ENCODE peak calls at places on chromosomes 13 and 19, in four cellular contexts. J is esophagus squamous epithelium, Z is chondrocyte, H is spleen. T is an unnamed sample.

GRCh38 chr19:48896191-48896720 is 2.3 kb downstream of the TULP2 start:
- DNase-seq in J (no peak), H (peak; percentile 88), Z (no peak), T (no peak)

GRCh38 chr13:20566424-20566916 is 487 bp upstream of the IFT88 start:
- DNase-seq in H (peak; percentile 77), J (no peak), Z (no peak), T (no peak)

GRCh38 chr19:5690955-5691204 is 785 bp downstream of the RPL36 start:
- DNase-seq in Z (no peak), H (no peak), J (no peak), T (no peak)

GRCh38 chr13:81987677-81988357 is 1646.9 kb upstream of the SPRY2 start:
- DNase-seq in J (no peak), Z (no peak), H (no peak), T (no peak)

GRCh38 chr13:37666036-37666435 is 67.5 kb upstream of the POSTN start:
- DNase-seq in J (no peak), Z (no peak), H (no peak), T (no peak)

GRCh38 chr13:76620036-76620435 is 266.2 kb downstream of the KCTD12 start:
- DNase-seq in J (no peak), Z (no peak), H (no peak), T (no peak)

GRCh38 chr19:13979224-13979623 is 26.9 kb downstream of the RFX1 start:
- DNase-seq in J (no peak), H (no peak), Z (no peak), T (no peak)

GRCh38 chr19:5339950-5340636 is 519 bp downstream of the PTPRS start:
- DNase-seq in Z (no peak), H (no peak), J (no peak), T (no peak)

GRCh38 chr13:107023335-107023734 is 455.4 kb upstream of the ARGLU1 start:
- DNase-seq in H (no peak), J (no peak), Z (no peak), T (no peak)

GRCh38 chr13:29543230-29544215 is 52.0 kb downstream of the SLC7A1 start:
- DNase-seq in H (no peak), J (no peak), Z (no peak), T (no peak)

GRCh38 chr19:10271543-10272086 is 695 bp downstream of the ICAM1 start:
- DNase-seq in H (no peak), J (no peak), Z (no peak), T (no peak)

GRCh38 chr19:3366104-3366760 is at the start of gene NFIC:
- DNase-seq in J (no peak), H (peak; percentile 87), Z (no peak), T (peak; percentile 87)

GRCh38 chr19:17420267-17420924 is 549 bp downstream of the MVB12A start:
- DNase-seq in J (no peak), H (peak; percentile 88), Z (no peak), T (no peak)

GRCh38 chr13:57624565-57625435 is 6.7 kb upstream of the PCDH17 start:
- DNase-seq in J (no peak), Z (no peak), H (no peak), T (no peak)

GRCh38 chr13:46641274-46642081 is 88.5 kb downstream of the LRCH1 start:
- DNase-seq in J (no peak), H (no peak), Z (no peak), T (no peak)

GRCh38 chr19:48554385-48555091 is 2.6 kb downstream of the SULT2B1 start:
- DNase-seq in Z (no peak), H (no peak), J (no peak), T (no peak)

GRCh38 chr13:46578590-46578975 is 25.6 kb downstream of the LRCH1 start:
- DNase-seq in H (no peak), J (no peak), Z (no peak), T (no peak)

GRCh38 chr13:42350141-42350540 is 78.2 kb downstream of the AKAP11 start:
- DNase-seq in Z (no peak), H (no peak), J (no peak), T (no peak)

GRCh38 chr13:51764184-51765141 is 39.5 kb downstream of the DHRS12 start:
- DNase-seq in H (no peak), Z (no peak), J (peak; percentile 10), T (no peak)

GRCh38 chr13:38543561-38543960 is 143.3 kb upstream of the FREM2 start:
- DNase-seq in H (no peak), Z (no peak), J (no peak), T (no peak)

GRCh38 chr19:4687396-4687795 is 17.3 kb upstream of the MYDGF start:
- DNase-seq in H (no peak), J (no peak), Z (no peak), T (no peak)

GRCh38 chr13:26946675-26947342 is 186.2 kb upstream of the GPR12 start:
- DNase-seq in Z (no peak), J (no peak), H (no peak), T (no peak)

GRCh38 chr13:24052547-24052981 is 108.0 kb upstream of the SPATA13 start:
- DNase-seq in Z (no peak), J (no peak), H (no peak), T (no peak)

GRCh38 chr19:35945121-35945792 is 9.1 kb downstream of the LRFN3 start:
- DNase-seq in Z (no peak), J (no peak), H (no peak), T (no peak)

GRCh38 chr13:23921451-23921888 is 24.2 kb upstream of the C1QTNF9B start:
- DNase-seq in J (no peak), Z (no peak), H (no peak), T (no peak)

GRCh38 chr19:15934332-15935078 is at the start of gene CYP4F11:
- DNase-seq in Z (no peak), H (no peak), J (no peak), T (no peak)

GRCh38 chr13:109344552-109345157 is 441.7 kb downstream of the IRS2 start:
- DNase-seq in H (no peak), Z (no peak), J (no peak), T (no peak)

GRCh38 chr19:12833747-12834417 is 497 bp downstream of the RTBDN start:
- DNase-seq in H (no peak), J (no peak), Z (no peak), T (no peak)

GRCh38 chr13:71674776-71675352 is 192.1 kb downstream of the DACH1 start:
- DNase-seq in J (no peak), Z (no peak), H (no peak), T (no peak)
- TF ChIP-seq CTCF in J (no peak), Z (peak; percentile 39), H (no peak), T (peak; percentile 11)

GRCh38 chr13:40094056-40094455 is 438.6 kb downstream of the COG6 start:
- DNase-seq in H (no peak), J (no peak), Z (no peak), T (no peak)

GRCh38 chr13:40096357-40096911 is 441.0 kb downstream of the COG6 start:
- DNase-seq in J (no peak), H (no peak), Z (no peak), T (no peak)

DNA sequence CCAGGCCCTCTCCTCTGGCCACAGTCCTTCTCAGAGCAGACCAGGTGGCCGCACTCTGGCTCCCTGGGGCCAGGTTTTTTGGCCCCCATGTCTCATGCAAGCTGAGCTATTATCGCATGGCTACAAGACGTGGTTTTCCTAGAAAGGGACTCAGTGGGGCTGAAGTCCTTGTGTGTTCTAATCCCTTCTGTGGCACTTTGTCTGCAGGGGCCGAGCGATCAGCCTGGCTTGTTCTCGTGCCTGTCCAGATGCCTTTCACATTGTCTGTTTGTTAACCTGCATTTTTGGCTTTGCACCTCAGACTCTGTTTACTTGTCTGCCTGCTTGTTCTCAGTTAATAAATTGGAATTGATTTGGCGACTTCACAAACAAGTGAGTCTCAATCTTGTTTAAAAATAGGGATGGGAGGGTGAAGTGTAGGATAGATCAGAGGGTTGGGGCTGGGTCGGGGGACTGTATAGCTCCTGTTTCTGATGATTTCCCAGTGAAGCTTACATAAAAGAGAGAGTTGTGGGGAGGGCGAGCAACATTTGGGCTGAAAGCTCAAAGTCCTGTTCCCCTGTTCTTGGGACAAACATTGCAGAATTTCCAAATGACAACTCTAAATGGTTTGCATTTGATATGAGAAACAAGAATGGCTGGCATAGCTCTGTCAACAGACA is 440.4 kb downstream of the COG6 start:
- DNase-seq in Z (no peak), J (no peak), H (no peak), T (no peak)
- TF ChIP-seq CTCF in Z (no peak), J (no peak), H (no peak), T (no peak)

DNA sequence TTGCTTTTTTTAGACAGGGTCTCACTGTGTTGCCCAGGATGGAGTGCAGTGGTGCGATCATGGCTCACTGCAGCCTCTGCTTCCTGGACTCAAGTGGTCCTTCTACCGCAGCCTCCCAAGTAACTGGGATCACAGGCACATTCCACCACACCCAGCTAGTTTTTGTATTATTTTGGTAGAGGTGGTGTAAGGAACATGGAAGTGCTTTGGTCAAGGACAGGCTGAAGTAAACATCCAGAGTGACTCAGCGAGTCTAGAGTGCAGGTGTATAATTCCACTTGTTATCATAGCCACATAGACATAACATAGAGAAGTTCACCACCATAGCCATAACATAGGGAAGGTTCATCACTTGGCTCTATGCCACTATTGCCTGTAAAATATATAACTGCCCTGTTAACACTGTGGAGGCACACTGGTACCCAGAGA is 98.6 kb downstream of the RBM26 start:
- DNase-seq in H (no peak), J (no peak), Z (no peak), T (no peak)
- TF ChIP-seq CTCF in H (no peak), J (no peak), Z (no peak), T (no peak)

GRCh38 chr13:78569029-78569428 is 34.3 kb downstream of the POU4F1 start:
- DNase-seq in Z (no peak), H (no peak), J (no peak), T (no peak)
- TF ChIP-seq CTCF in Z (no peak), H (no peak), J (no peak), T (no peak)

DNA sequence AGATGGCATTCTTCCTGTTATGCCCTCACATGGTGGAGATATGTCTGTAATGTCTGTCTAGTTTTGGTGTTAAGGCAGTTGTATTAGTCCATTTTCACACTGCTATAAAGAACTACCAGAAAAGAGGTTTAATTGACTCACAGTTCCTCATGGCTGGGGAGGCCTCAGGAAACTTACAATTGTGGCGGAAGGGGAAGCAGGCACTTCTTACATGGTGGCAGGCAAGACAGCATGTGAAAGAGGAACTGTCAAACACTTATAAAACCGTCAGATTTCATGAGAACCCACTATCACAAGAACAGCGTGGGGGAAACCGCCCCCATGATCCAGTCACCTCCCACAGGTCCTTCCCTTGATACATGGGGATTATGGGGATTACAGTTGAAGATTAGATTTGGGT is 3.2 kb downstream of the ZNF441 start:
- DNase-seq in Z (no peak), H (no peak), J (no peak), T (no peak)
- TF ChIP-seq CTCF in Z (no peak), H (no peak), J (no peak), T (no peak)

DNA sequence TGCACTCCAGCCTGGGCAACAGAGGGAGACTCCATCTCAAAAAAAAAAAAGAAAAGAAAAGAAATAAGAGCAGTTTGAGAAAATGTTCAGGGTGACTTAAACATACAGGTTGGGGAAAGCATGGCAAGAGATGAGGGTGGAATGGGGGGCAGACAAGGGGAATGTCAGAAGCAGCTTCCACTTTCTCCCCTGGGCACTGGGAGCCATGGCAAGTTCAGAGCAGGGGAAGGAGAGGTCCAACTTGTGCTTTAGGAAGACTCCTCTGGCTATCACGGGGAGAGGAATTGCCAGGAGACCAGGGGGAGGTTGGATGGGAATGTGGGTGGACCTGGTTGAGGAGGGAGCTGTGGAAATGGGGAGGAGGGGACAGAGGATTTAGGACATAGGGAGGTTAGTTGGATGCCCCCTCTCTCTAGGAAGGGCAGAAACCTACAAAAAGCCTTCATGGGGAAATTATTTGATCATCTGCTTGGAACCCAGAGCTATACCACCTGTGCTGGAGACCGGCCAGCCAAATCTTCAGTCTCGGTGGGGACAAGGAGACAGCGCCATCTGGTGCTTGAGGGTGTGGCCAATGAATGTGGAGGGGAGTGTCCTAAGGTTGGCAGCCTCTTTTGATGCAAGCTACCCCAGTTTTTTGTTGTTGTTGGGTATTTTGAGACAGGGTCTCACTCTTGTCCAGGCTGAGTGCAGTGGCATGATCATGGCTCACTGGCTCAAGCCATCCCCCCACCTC is 7.3 kb upstream of the STRN4 start:
- DNase-seq in H (peak; percentile 88), Z (no peak), J (no peak), T (no peak)
- TF ChIP-seq CTCF in H (peak; percentile 27), Z (peak; percentile 72), J (no peak), T (peak; percentile 54)

T was measured in osteocyte.